ENCODE peak calls at places on chromosomes 1 and 21, in nine cellular contexts. Z is sigmoid colon, E is fibroblast of pulmonary artery, L is fibroblast of the aortic adventitia, R is PC-3, T is uterus, A is psoas muscle, U is NB4, C is brain microvascular endothelial cell. P is an unnamed sample.

GRCh38 chr1:71196685-71197084 is 115.8 kb upstream of the ZRANB2 start:
- DNase-seq in A (no peak), L (peak), U (peak), R (peak), T (no peak), Z (no peak), C (peak), E (peak), P (peak)

GRCh38 chr1:185062710-185063370 is 17.5 kb downstream of the RNF2 start:
- DNase-seq in E (no peak), L (peak), A (no peak), C (no peak), T (no peak), U (peak), R (no peak), Z (no peak), P (no peak)

GRCh38 chr1:240417317-240417716 is 194.6 kb downstream of the GREM2 start:
- DNase-seq in C (no peak), Z (no peak), R (peak), U (no peak), A (no peak), L (no peak), E (no peak), T (no peak), P (peak)

GRCh38 chr1:220368352-220369265 is 96.4 kb upstream of the RAB3GAP2 start:
- DNase-seq in E (peak), Z (no peak), C (peak), L (no peak), U (no peak), A (no peak), T (no peak), R (peak), P (peak)

GRCh38 chr1:86214605-86215004 is 58.0 kb upstream of the COL24A1 start:
- DNase-seq in T (no peak), C (no peak), A (no peak), Z (no peak), U (no peak), R (no peak), E (no peak), L (no peak), P (no peak)

GRCh38 chr1:81799939-81800740 is 594 bp upstream of the ADGRL2 start:
- DNase-seq in U (no peak), T (peak), E (peak), R (no peak), C (peak), A (peak), L (peak), Z (peak), P (peak)

GRCh38 chr1:169692766-169693460 is 18.5 kb downstream of the SELL start:
- DNase-seq in L (no peak), R (no peak), A (no peak), U (no peak), E (no peak), C (no peak), T (no peak), Z (no peak), P (no peak)

GRCh38 chr1:11013160-11013531 is 692 bp downstream of the TARDBP start:
- DNase-seq in U (no peak), Z (no peak), A (no peak), R (peak), T (no peak), L (peak), E (peak), C (peak), P (no peak)

GRCh38 chr1:150613061-150613920 is 16.1 kb downstream of the ENSA start:
- DNase-seq in L (peak), R (peak), E (peak), U (peak), Z (no peak), C (peak), T (no peak), A (no peak), P (peak)

GRCh38 chr1:203627819-203628184 is 1.2 kb downstream of the ATP2B4 start:
- DNase-seq in U (peak), R (peak), C (no peak), A (no peak), L (peak), E (no peak), Z (peak), T (peak), P (peak)

GRCh38 chr1:21836010-21836409 is 23.9 kb downstream of the LDLRAD2 start:
- DNase-seq in U (no peak), T (no peak), A (no peak), C (no peak), R (no peak), E (no peak), L (no peak), Z (no peak), P (no peak)

GRCh38 chr21:38170705-38171682 is 85.8 kb upstream of the KCNJ15 start:
- DNase-seq in U (no peak), R (peak), C (no peak), E (peak), L (peak), T (no peak), Z (no peak), A (no peak), P (peak)

GRCh38 chr1:30901798-30902652 is 6.5 kb downstream of the SDC3 start:
- DNase-seq in T (peak), L (no peak), C (no peak), Z (peak), R (peak), U (no peak), A (peak), E (peak), P (no peak)

GRCh38 chr1:54324031-54324654 is 82.1 kb downstream of the SSBP3 start:
- DNase-seq in C (no peak), R (no peak), T (peak), A (no peak), E (peak), L (no peak), U (no peak), Z (peak), P (no peak)

GRCh38 chr1:197638316-197638715 is 137.0 kb downstream of the DENND1B start:
- DNase-seq in L (no peak), C (no peak), A (no peak), T (no peak), U (no peak), R (no peak), E (no peak), Z (no peak), P (no peak)

GRCh38 chr1:222616535-222616934 is 1.4 kb upstream of the MIA3 start:
- DNase-seq in E (peak), R (no peak), L (peak), A (no peak), T (peak), Z (no peak), U (no peak), C (peak), P (peak)

DNA sequence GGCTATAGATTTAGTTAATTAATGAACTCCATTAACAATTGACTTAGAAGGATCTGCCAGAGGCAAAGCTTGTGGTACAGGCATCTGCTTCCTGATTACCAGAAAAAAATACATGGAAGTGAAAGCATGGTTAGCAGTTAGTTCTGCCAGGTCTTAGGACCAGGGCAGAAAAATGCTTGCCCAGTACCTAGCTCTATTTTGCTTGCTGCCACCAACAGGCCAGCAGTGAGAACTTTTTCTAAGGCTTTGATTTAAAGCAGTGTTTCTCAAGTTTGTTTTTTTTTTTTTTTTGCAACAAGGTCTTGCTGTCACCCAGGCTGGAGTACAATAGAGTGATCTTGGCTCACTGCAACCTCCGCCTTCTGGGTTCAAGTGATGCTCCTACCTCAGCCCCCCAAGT is 16.4 kb upstream of the MTF1 start:
- DNase-seq in C (peak), T (no peak), Z (no peak), R (peak), E (peak), L (no peak), U (peak), A (no peak), P (peak)
- TF ChIP-seq CTCF in C (peak), T (no peak), Z (no peak), R (peak), E (peak), L (no peak), U (peak), A (no peak), P (peak)

DNA sequence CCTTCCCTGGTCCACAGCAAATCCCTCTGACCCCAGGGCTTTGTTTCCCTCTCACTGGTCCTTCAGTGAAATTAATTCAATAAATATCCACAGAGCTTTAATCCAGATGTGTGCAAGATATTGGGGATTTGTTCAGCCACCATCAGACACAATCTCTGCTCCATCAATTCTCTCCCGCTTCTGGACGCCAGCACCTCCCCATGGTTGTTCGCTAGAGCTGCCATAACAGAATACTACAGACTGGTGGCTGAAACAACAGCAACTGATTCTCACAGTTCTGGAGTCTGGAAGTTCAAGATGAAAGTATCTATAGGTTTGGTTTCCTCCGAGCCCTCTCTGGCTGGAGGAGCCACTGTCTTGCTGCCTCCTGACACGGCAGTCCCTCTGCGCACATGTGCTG is 303.9 kb downstream of the SMYD3 start:
- DNase-seq in Z (no peak), T (no peak), C (no peak), E (no peak), A (no peak), U (no peak), R (no peak), L (no peak), P (no peak)
- TF ChIP-seq CTCF in Z (no peak), T (no peak), C (no peak), E (no peak), A (no peak), U (no peak), R (peak), L (no peak), P (no peak)

DNA sequence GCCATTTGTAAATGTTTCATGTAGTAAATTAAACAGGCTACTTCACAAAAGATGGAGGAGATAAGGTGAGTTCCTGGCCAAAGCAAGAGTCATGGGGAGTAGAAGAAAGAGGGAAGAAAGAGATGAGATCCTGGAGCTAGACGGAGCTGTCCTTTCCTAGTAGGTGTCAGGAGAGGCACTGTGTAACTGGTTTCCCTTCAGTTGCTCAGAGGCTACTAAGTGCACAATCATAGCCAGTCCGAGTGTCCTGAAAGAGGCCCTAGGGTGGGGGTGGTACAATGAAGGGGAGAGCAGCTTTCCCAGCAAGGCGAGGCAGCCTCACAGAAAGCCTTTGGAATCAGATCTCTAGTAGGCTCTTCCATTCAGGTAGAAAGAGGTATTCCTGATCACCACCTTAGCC is 390.9 kb downstream of the KCNH1 start:
- DNase-seq in E (no peak), U (no peak), T (no peak), A (no peak), L (no peak), C (no peak), R (no peak), Z (no peak), P (no peak)
- TF ChIP-seq CTCF in E (no peak), U (no peak), T (no peak), A (no peak), L (no peak), C (peak), R (no peak), Z (no peak), P (no peak)

DNA sequence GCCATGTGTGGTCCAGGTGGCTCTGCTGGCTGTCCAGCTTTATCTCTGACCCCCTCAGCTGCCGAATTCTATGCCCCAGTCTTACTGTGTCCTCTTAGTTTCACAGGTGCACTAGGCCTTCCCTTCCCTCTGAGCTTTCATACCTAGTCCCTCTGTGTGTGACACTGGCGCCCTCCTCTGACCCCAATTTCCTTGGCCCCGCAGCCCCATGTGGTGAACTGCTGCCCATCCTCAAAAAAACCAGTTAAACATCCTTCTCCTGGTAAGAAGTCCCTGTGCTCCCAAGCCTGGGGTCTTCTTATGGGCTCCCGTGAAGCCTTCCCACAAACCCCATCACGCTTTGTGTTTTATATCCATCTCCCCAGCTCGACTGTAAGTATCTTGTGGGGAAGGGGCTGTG is 93.9 kb upstream of the TSPAN2 start:
- DNase-seq in Z (no peak), E (no peak), L (no peak), A (no peak), R (no peak), C (no peak), U (no peak), T (no peak), P (no peak)
- TF ChIP-seq CTCF in Z (no peak), E (no peak), L (no peak), A (no peak), R (no peak), C (no peak), U (no peak), T (no peak), P (no peak)

GRCh38 chr1:44631647-44632510 is 42.4 kb downstream of the TMEM53 start:
- DNase-seq in Z (peak), R (peak), E (peak), T (peak), U (peak), A (peak), L (peak), C (peak), P (peak)
- TF ChIP-seq CTCF in Z (no peak), R (no peak), E (no peak), T (peak), U (no peak), A (no peak), L (no peak), C (no peak), P (no peak)

DNA sequence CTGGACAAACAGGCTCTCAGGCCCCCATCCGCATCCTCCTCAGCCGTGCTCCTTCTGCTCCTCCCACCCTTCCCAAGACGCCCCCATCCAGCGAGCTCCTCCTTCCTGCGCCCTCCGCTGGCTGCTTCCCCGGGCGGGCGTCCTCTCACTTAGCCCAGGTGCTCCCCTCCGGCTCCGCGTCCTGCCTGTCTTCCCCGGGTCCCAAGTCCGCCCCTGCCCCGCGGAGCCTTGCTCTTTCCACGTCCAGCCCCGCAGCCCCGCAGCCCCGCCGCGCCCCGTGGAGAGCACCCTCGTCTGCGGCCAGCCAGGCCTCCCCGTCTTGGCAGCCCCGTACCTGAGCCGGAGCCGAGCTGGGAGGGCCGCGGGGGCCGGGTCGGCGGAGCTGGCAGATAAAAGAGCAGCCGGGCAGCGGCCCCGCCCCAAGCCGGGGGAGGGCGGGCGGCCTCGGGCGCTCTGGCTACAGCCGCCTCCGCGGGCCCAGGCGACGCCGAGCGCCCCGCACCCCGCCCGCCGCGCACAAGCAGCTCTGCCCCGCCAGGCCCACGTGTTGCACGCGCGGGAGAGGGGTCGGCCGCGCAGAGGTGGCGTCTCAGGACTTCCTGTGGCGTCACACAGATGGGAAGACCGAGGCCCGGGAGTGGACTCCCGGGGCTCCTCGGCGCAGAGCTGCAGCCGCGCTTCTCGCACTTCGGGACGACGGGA is at the start of gene PAQR7:
- DNase-seq in E (peak), R (peak), U (peak), Z (peak), A (peak), L (peak), C (peak), T (peak), P (peak)
- TF ChIP-seq CTCF in E (peak), R (no peak), U (no peak), Z (no peak), A (no peak), L (no peak), C (peak), T (no peak), P (no peak)

DNA sequence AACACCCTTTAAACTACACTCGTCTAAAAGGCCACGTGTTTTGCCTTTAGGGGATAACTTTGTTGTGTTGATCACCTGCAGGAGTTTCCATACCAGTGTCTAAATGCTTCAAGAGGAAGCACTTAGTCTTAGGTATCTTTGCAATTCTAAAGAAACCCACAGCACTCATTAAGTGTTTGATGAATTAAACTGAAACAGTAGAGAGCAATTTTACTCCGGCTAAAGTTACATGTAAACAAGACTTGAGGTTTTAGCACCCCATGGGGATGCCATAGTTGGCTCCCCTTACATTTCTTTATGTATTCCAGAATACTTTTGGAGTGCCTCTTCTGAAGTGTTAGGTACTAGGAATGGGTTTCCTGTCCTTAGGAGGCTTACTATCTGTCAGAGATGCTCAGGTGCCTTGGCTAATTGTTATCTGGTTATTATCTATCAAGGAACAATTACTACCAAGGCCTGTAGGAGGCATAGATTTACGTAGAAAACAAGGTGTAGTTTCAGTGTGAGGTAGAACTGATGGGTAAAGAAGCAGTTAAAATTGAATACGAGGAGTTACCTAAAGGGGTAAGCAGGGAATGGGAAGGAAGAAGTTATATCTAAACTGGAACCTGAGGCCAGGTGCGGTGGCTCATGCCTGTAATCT is 176.8 kb upstream of the SAMSN1 start:
- DNase-seq in R (no peak), L (no peak), U (no peak), T (no peak), E (no peak), C (no peak), Z (no peak), A (no peak), P (no peak)
- TF ChIP-seq CTCF in R (no peak), L (no peak), U (no peak), T (no peak), E (no peak), C (no peak), Z (no peak), A (no peak), P (no peak)

GRCh38 chr21:35508389-35508888 is 459.3 kb upstream of the RUNX1 start:
- DNase-seq in R (peak), C (peak), L (peak), Z (peak), U (peak), E (peak), T (no peak), A (peak), P (peak)
- TF ChIP-seq CTCF in R (peak), C (peak), L (peak), Z (no peak), U (peak), E (peak), T (no peak), A (peak), P (no peak)

P was measured in MCF 10A.